ENCODE peak calls at places on chromosome 2, in six cellular contexts. U is HepG2, D is H1, G is K562, C is GM12878, W is SK-N-SH. S is an unnamed sample.

GRCh38 chr2:105308785-105309540 is 20.6 kb downstream of the TGFBRAP1 start:
- DNase-seq in U (no peak), W (no peak), D (no peak), G (no peak), C (no peak), S (no peak)

GRCh38 chr2:239468491-239469017 is 67.7 kb upstream of the HDAC4 start:
- DNase-seq in D (no peak), G (no peak), U (no peak), W (no peak), C (no peak), S (no peak)

GRCh38 chr2:102619414-102620319 is at the start of gene SLC9A2:
- DNase-seq in U (no peak), G (peak; percentile 45), D (peak; percentile 77), C (no peak), W (peak; percentile 33), S (peak; percentile 25)

GRCh38 chr2:46887028-46887885 is 28.3 kb downstream of the MCFD2 start:
- DNase-seq in G (no peak), W (no peak), C (no peak), U (no peak), D (no peak), S (no peak)

GRCh38 chr2:123993728-123994323 is 31.3 kb upstream of the CNTNAP5 start:
- DNase-seq in U (peak; percentile 20), G (peak; percentile 11), D (peak; percentile 53), C (no peak), W (peak; percentile 16), S (peak; percentile 34)

GRCh38 chr2:237299897-237300296 is 114.1 kb downstream of the COL6A3 start:
- DNase-seq in G (no peak), C (no peak), D (no peak), U (no peak), W (no peak), S (no peak)

GRCh38 chr2:64624108-64624610 is 29.6 kb downstream of the SERTAD2 start:
- DNase-seq in W (no peak), U (no peak), D (peak; percentile 39), C (no peak), G (no peak), S (no peak)

GRCh38 chr2:125405816-125406215 is 1250.1 kb upstream of the GYPC start:
- DNase-seq in U (peak; percentile 9), W (no peak), G (no peak), C (no peak), D (no peak), S (peak; percentile 8)

GRCh38 chr2:129742415-129742814 is 237.1 kb upstream of the RAB6C start:
- DNase-seq in C (no peak), W (no peak), G (no peak), U (no peak), D (no peak), S (no peak)

DNA sequence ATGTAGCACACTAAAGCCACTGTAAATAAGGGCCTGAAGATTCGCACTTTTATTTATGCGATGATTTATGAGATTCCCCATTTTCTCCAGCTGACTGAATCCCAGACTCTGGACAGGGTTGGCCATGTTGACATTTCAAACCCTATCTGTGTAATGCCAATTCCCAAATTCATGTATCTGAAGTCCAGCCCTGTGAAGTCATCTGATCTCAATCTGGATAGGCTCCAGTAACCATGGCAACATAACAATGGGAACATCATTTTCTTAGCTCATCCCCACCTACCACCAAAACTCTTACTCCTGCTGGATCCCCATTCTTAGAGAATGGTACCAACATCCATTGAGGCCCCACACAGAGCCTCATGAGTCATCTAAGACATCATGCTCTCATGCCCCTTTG is 59.0 kb upstream of the TEX51 start:
- DNase-seq in D (no peak), C (no peak), U (no peak), W (peak; percentile 28), G (no peak), S (no peak)
- TF ChIP-seq CHD2 in D (no peak), C (no peak), U (no peak), W (no peak), G (no peak), S (no peak)

GRCh38 chr2:157894694-157895450 is 18.7 kb upstream of the ACVR1 start:
- DNase-seq in D (no peak), U (no peak), C (no peak), G (no peak), W (no peak), S (no peak)
- TF ChIP-seq CHD2 in D (no peak), U (no peak), C (no peak), G (no peak), W (no peak), S (no peak)

DNA sequence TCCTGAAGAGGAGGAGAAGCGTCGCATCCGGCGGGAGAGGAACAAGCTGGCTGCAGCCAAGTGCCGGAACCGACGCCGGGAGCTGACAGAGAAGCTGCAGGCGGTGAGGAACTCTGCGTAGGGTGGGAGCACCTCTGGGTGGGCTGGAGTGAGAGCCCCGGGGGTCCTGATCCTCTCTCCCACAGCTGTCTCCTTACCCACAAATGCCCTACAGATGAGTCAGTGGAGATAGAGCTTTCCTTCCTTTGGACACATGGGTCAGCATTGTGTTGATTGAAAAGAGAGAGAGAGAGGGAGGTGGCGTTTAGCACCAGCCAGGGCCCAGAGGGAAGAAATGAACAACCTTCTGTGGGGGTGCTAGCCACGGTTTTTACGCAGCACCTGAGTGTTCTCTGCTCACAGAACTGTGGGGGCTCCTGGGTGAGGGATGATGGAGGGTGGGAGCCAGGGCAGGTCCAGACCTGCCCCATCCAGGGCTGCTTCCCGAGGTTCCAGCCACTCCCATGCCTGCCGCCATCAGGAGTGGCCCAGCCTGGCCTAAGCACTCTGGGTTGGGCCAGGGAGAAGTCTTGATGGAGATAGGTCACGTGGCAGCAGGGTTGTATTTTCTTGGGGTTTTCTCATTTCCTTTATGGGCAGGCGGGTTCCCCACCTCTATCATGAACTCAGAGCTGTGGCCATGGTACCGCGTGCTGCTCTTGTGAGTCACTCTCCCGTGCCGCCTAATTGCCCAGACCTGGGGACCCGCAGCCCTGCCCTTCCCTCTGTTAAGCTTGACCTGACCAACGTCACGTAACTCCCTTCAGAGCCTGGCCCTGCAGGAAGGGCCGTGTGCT is 16.3 kb downstream of the FOSL2 start:
- DNase-seq in G (no peak), D (no peak), C (no peak), U (no peak), W (no peak), S (no peak)
- TF ChIP-seq CHD2 in G (no peak), D (no peak), C (no peak), U (no peak), W (no peak), S (no peak)

GRCh38 chr2:20667151-20667530 is 197 bp downstream of the GDF7 start:
- DNase-seq in G (no peak), W (peak; percentile 84), C (no peak), D (no peak), U (no peak), S (no peak)
- TF ChIP-seq CHD2 in G (no peak), W (no peak), C (no peak), D (no peak), U (no peak), S (no peak)

GRCh38 chr2:151991010-151991409 is 107.8 kb downstream of the CACNB4 start:
- DNase-seq in U (no peak), C (no peak), G (no peak), W (no peak), D (no peak), S (no peak)
- TF ChIP-seq CHD2 in U (no peak), C (no peak), G (no peak), W (no peak), D (no peak), S (no peak)

GRCh38 chr2:41710944-41711343 is 336.9 kb upstream of the PKDCC start:
- DNase-seq in C (no peak), G (no peak), W (no peak), D (no peak), U (no peak), S (no peak)

GRCh38 chr2:41706261-41706660 is 341.6 kb upstream of the PKDCC start:
- DNase-seq in G (no peak), W (no peak), D (no peak), C (no peak), U (no peak), S (no peak)

GRCh38 chr2:41707790-41708451 is 339.9 kb upstream of the PKDCC start:
- DNase-seq in W (no peak), D (no peak), C (no peak), U (no peak), G (no peak), S (no peak)

GRCh38 chr2:41711736-41712135 is 336.1 kb upstream of the PKDCC start:
- DNase-seq in U (peak; percentile 26), W (no peak), D (no peak), C (no peak), G (no peak), S (no peak)

DNA sequence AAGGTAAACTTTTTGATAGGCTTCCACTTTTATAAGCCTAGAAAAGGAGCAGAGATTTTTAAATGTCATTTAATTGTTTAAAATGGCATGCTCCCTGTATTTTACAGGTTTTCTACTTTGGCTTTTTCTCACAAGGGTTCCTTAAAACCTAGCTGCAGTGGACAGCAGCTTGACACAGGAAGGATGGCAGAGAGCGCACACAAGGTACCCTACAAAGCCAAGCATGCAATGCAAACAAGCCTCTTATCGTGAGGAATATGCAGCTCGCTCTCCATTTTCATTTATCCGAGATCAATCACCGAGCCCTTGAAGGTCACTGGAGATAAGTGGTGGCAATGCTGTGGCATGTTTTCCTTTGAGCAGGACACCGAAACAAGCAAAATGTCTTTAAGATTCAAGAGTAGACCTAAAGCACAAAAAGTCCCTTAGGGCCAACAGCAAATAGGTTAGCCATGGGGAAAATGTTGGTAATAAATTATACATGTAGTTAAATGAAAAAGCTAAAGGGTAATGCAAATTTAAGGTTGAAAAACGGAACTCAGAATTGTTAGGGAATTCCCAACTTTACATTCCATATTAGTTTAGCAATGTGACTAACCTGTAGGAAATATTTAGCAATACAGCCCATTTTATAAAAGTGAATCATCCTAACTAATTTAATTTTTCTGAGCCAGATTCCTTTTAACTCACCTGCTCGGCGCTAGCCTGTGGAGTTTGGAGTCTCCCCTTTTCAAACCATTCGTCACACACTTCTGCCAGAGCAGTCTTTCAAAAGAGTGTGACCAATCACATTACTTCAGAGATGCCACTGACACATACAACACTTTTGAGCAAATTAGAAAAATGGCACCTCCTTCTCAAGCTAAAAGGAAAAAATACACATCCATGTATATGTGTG is 337.9 kb upstream of the PKDCC start:
- DNase-seq in W (no peak), D (no peak), C (no peak), G (no peak), U (no peak), S (no peak)
- TF ChIP-seq CHD2 in W (no peak), D (no peak), C (no peak), G (no peak), U (no peak), S (no peak)